ENCODE peak calls at places on chromosome 11, in seven cellular contexts. Y, O, I, A, C, N and B are unnamed samples.
A peak's percentile ranks its signal among the peaks of the same experiment; 100 is the strongest.

GRCh38 chr11:33936745-33937612 is 45.1 kb upstream of the LMO2 start:
- DNase-seq in C (peak; percentile 57), N (peak; percentile 79), I (peak; percentile 86), Y (peak; percentile 63), O (no peak), A (peak; percentile 73), B (no peak)

GRCh38 chr11:33040127-33040861 is 922 bp downstream of the TCP11L1 start:
- DNase-seq in N (peak; percentile 47), C (no peak), O (no peak), I (peak; percentile 40), A (peak; percentile 21), Y (no peak), B (no peak)

GRCh38 chr11:43434893-43435292 is 76.2 kb downstream of the TTC17 start:
- DNase-seq in Y (no peak), A (no peak), C (no peak), I (no peak), O (no peak), N (no peak), B (no peak)

GRCh38 chr11:122113836-122114235 is 2.2 kb downstream of the BLID start:
- DNase-seq in A (peak; percentile 66), C (no peak), I (peak; percentile 70), N (no peak), O (no peak), Y (no peak), B (no peak)

GRCh38 chr11:83068573-83068972 is 3.1 kb downstream of the RAB30 start:
- DNase-seq in O (no peak), N (no peak), I (no peak), A (no peak), C (no peak), Y (no peak), B (no peak)

GRCh38 chr11:129700701-129701100 is 114.9 kb upstream of the TMEM45B start:
- DNase-seq in A (no peak), Y (no peak), C (no peak), I (no peak), O (no peak), N (no peak), B (no peak)

GRCh38 chr11:68309621-68310185 is 2.7 kb upstream of the LRP5 start:
- DNase-seq in C (no peak), N (no peak), O (no peak), A (no peak), I (no peak), Y (no peak), B (no peak)

GRCh38 chr11:131910491-131911387 is 540.3 kb downstream of the NTM start:
- DNase-seq in C (no peak), I (peak; percentile 53), Y (no peak), O (no peak), A (peak; percentile 56), N (peak; percentile 69), B (no peak)

GRCh38 chr11:113884361-113884836 is 9.0 kb upstream of the USP28 start:
- DNase-seq in C (no peak), I (peak; percentile 48), Y (no peak), A (peak; percentile 79), O (no peak), N (peak; percentile 43), B (no peak)

GRCh38 chr11:37881741-37882140 is 1283.7 kb upstream of the RAG2 start:
- DNase-seq in C (no peak), A (no peak), Y (no peak), N (peak; percentile 4), I (no peak), O (no peak), B (no peak)

GRCh38 chr11:68825603-68826002 is 16.1 kb downstream of the CPT1A start:
- DNase-seq in N (peak; percentile 13), A (no peak), Y (no peak), O (peak; percentile 37), C (no peak), I (no peak), B (no peak)

GRCh38 chr11:117554601-117555333 is 227.1 kb downstream of the CEP164 start:
- DNase-seq in N (no peak), I (no peak), O (no peak), Y (no peak), A (no peak), C (no peak), B (no peak)

GRCh38 chr11:1283906-1284305 is 25.5 kb downstream of the TOLLIP start:
- DNase-seq in I (no peak), O (no peak), N (no peak), Y (no peak), A (no peak), C (no peak), B (no peak)

GRCh38 chr11:40689823-40690222 is 769.6 kb downstream of the LRRC4C start:
- DNase-seq in N (no peak), A (no peak), I (no peak), O (no peak), Y (no peak), C (no peak), B (no peak)

GRCh38 chr11:62069961-62070919 is 53.6 kb upstream of the INCENP start:
- DNase-seq in A (no peak), I (no peak), O (no peak), N (no peak), C (no peak), Y (no peak), B (no peak)

GRCh38 chr11:62687508-62688396 is 1.6 kb downstream of the LRRN4CL start:
- DNase-seq in Y (no peak), O (no peak), A (no peak), C (no peak), N (no peak), I (no peak), B (no peak)

GRCh38 chr11:10674440-10674855 is 19.1 kb downstream of the IRAG1 start:
- DNase-seq in C (no peak), A (no peak), Y (peak; percentile 77), O (no peak), I (peak; percentile 51), N (no peak), B (no peak)

GRCh38 chr11:101166038-101166437 is 36.4 kb upstream of the PGR start:
- DNase-seq in Y (no peak), C (no peak), A (no peak), O (no peak), I (no peak), N (no peak), B (no peak)

GRCh38 chr11:102794382-102794781 is 3.6 kb downstream of the MMP1 start:
- DNase-seq in I (peak; percentile 57), O (peak; percentile 59), C (no peak), Y (no peak), N (peak; percentile 63), A (peak; percentile 30), B (no peak)

GRCh38 chr11:4087551-4087950 is 7.0 kb upstream of the RRM1 start:
- DNase-seq in A (peak; percentile 33), Y (no peak), N (peak; percentile 22), O (no peak), I (no peak), C (no peak), B (no peak)
- TF ChIP-seq CTCF in A (peak; percentile 33), Y (no peak), N (peak; percentile 24), O (peak; percentile 27), I (peak; percentile 26), C (no peak), B (peak; percentile 42)

GRCh38 chr11:11998091-11998781 is 10.2 kb downstream of the DKK3 start:
- DNase-seq in Y (no peak), A (peak; percentile 86), N (peak; percentile 94), I (peak; percentile 86), O (no peak), C (no peak), B (peak; percentile 20)
- TF ChIP-seq CTCF in Y (no peak), A (no peak), N (no peak), I (no peak), O (no peak), C (no peak), B (no peak)

DNA sequence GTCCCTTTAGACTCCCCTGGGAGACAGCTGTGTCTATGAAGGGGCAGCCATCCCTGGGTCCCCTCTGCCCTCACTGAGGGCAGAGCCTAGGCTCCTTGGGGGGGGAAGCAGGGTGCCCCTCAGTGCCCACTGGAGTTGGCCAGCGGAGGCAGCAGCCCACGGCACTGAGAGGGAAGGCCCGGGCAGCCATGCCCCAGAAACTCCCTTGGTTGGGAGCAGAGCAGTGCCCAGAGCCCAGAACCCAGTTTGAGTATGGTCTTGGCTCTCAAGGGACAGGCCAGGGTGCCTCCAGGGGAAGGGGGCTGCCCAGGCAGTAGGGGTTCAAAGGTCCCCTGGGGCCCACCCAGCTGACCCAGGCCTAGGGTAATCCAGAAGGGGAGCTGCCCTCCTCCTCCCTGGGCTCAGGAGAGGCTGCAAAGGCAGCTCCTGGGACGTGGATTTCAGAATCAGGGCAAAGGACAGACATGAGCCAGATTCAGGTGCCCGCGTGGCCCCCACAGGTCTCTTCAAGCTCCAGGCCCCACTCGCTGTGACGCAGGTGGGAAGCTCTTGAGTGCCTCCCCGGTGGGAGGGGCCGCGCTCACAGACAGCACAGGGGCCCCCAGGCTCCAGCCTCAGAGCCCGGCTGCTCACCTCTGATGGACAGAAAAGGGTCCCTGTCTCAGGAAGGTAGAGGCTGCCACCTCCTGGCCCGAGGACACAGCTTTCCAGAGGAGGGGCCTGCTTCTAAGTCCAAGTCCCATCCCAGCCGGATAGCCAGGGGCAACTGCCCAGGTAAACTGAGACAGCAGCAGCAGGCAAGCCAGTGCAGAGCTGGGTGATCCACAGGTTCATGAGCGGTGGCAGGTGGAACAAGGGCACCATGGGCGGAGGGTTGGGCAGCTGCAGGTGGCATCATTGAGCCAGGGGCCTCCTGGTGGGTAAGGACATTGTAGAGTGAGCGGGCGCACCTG is 2.6 kb downstream of the C11orf21 start:
- DNase-seq in Y (peak; percentile 26), N (peak; percentile 6), A (peak; percentile 22), I (no peak), C (no peak), O (no peak), B (peak; percentile 72)
- TF ChIP-seq CTCF in Y (no peak), N (peak; percentile 7), A (peak; percentile 24), I (peak; percentile 13), C (no peak), O (peak; percentile 56), B (peak; percentile 55)

GRCh38 chr11:4068962-4069361 is 25.6 kb upstream of the RRM1 start:
- DNase-seq in Y (no peak), A (peak; percentile 59), O (no peak), C (no peak), I (peak; percentile 56), N (peak; percentile 18), B (no peak)

GRCh38 chr11:4071325-4071724 is 23.3 kb upstream of the RRM1 start:
- DNase-seq in N (no peak), C (no peak), O (no peak), A (no peak), Y (no peak), I (no peak), B (no peak)

GRCh38 chr11:4074266-4074665 is 20.3 kb upstream of the RRM1 start:
- DNase-seq in A (peak; percentile 12), C (no peak), I (no peak), O (no peak), Y (no peak), N (no peak), B (no peak)

GRCh38 chr11:4071828-4072421 is 22.7 kb upstream of the RRM1 start:
- DNase-seq in O (no peak), I (no peak), N (no peak), Y (no peak), A (no peak), C (no peak), B (no peak)

DNA sequence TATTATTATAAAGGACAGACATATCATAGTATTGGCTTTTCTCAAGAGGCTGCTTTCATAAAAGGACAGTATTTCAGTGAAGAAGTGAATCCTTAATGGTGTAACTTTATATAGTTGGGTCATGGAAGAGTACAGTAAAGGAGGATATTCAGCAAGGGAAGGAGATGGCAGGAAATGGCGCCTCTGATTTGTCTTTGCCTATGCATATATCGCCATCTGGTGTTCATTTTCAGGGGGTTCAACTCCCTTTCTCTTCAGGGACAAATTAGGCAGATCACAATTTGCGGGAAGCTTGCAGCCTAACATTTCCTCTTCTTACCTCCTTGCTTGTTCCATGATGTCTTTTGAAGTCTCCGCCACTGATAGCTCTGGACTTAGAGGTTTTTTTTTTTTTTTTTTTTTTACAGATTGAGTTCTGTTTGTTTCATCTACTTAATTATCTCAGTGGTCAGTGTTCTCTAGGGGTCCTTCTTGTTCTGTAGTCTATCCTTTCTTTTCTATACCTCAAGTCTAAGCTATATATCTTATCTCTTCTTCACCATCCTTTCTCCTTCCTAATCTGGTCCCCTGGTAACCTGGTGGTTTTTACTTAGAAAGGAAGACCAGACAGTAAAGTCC is 21.8 kb upstream of the RRM1 start:
- DNase-seq in I (peak; percentile 89), C (no peak), O (peak; percentile 59), Y (peak; percentile 73), A (peak; percentile 87), N (peak; percentile 88), B (no peak)
- TF ChIP-seq CTCF in I (peak; percentile 83), C (peak; percentile 78), O (peak; percentile 79), Y (no peak), A (peak; percentile 78), N (peak; percentile 82), B (peak; percentile 89)